ENCODE peak calls at places on chromosomes 16 and 17, in seven cellular contexts. V is transverse colon, X is fibroblast of pulmonary artery, D is AG04450, I is kidney tubule cell, U is lower lobe of right lung, Z is RCC 7860. H is an unnamed sample.

GRCh38 chr16:2512920-2513404 is 790 bp upstream of the ATP6V0C start:
- DNase-seq in V (no peak), X (no peak), D (no peak), I (no peak), U (peak; percentile 50), Z (no peak), H (no peak)

GRCh38 chr16:391885-392335 is 5.1 kb upstream of the NME4 start:
- DNase-seq in V (peak; percentile 65), X (peak; percentile 73), D (peak; percentile 45), I (peak; percentile 96), U (no peak), Z (peak; percentile 95), H (peak; percentile 63)

GRCh38 chr17:28741358-28742349 is 2.2 kb upstream of the TRAF4 start:
- DNase-seq in V (peak; percentile 42), X (no peak), D (no peak), I (no peak), U (no peak), Z (no peak), H (no peak)

GRCh38 chr16:75109732-75110243 is 6.8 kb downstream of the LDHD start:
- DNase-seq in V (peak; percentile 80), X (no peak), D (no peak), I (peak; percentile 32), U (no peak), Z (peak; percentile 10), H (peak; percentile 67)

GRCh38 chr16:49701867-49702494 is 153.9 kb downstream of the ZNF423 start:
- DNase-seq in V (peak; percentile 27), X (peak; percentile 71), D (no peak), I (no peak), U (no peak), Z (no peak), H (peak; percentile 45)

GRCh38 chr17:41777579-41778188 is 8.8 kb downstream of the JUP start:
- DNase-seq in V (peak; percentile 67), X (peak; percentile 99), D (peak; percentile 90), I (peak; percentile 85), U (peak; percentile 71), Z (peak; percentile 72), H (peak; percentile 83)

GRCh38 chr16:88346680-88347505 is 35.9 kb upstream of the ZNF469 start:
- DNase-seq in V (no peak), X (no peak), D (no peak), I (no peak), U (peak; percentile 35), Z (no peak), H (no peak)

GRCh38 chr16:5649762-5650445 is 552.3 kb upstream of the EEF2KMT start:
- DNase-seq in V (no peak), X (no peak), D (no peak), I (no peak), U (peak; percentile 78), Z (no peak), H (peak; percentile 77)

GRCh38 chr16:65975049-65975708 is 391.3 kb upstream of the CDH5 start:
- DNase-seq in V (no peak), X (peak; percentile 66), D (peak; percentile 50), I (peak; percentile 60), U (no peak), Z (peak; percentile 65), H (no peak)

GRCh38 chr17:30517786-30518185 is 40.6 kb downstream of the GOSR1 start:
- DNase-seq in V (no peak), X (no peak), D (no peak), I (no peak), U (no peak), Z (no peak), H (no peak)

GRCh38 chr16:66612422-66612821 is 7.9 kb downstream of the CMTM3 start:
- DNase-seq in V (no peak), X (no peak), D (no peak), I (no peak), U (no peak), Z (no peak), H (no peak)

GRCh38 chr17:48024149-48025039 is 13.2 kb downstream of the COPZ2 start:
- DNase-seq in V (peak; percentile 70), X (no peak), D (no peak), I (peak; percentile 60), U (peak; percentile 88), Z (peak; percentile 49), H (peak; percentile 66)

GRCh38 chr17:19753661-19754463 is 5.8 kb upstream of the ALDH3A1 start:
- DNase-seq in V (peak; percentile 64), X (no peak), D (no peak), I (peak; percentile 58), U (peak; percentile 65), Z (peak; percentile 37), H (peak; percentile 84)

GRCh38 chr17:63827801-63828221 is 348 bp upstream of the FTSJ3 start:
- DNase-seq in V (no peak), X (no peak), D (no peak), I (peak; percentile 10), U (no peak), Z (no peak), H (no peak)

GRCh38 chr16:88662222-88662842 is 559 bp downstream of the MVD start:
- DNase-seq in V (peak; percentile 46), X (no peak), D (no peak), I (no peak), U (no peak), Z (no peak), H (peak; percentile 47)

GRCh38 chr17:2456475-2456874 is 55.2 kb downstream of the METTL16 start:
- DNase-seq in V (no peak), X (no peak), D (no peak), I (no peak), U (no peak), Z (no peak), H (no peak)

GRCh38 chr16:4660454-4661007 is 32.8 kb upstream of the NUDT16L1 start:
- DNase-seq in V (peak; percentile 42), X (peak; percentile 68), D (no peak), I (peak; percentile 92), U (peak; percentile 89), Z (peak; percentile 70), H (peak; percentile 99)

GRCh38 chr17:5631958-5632357 is 47.6 kb upstream of the NLRP1 start:
- DNase-seq in V (no peak), X (no peak), D (no peak), I (no peak), U (no peak), Z (no peak), H (no peak)

GRCh38 chr17:40109471-40109824 is 9.1 kb upstream of the NR1D1 start:
- DNase-seq in V (no peak), X (no peak), D (no peak), I (no peak), U (no peak), Z (no peak), H (no peak)